ENCODE peak calls at places on chromosomes 1 and 21, in four cellular contexts. One of them, this sample, is unnamed.

GRCh38 chr1:10679521-10680220 is 116.8 kb downstream of the CASZ1 start:
- DNase-seq in astrocyte of the cerebellum: peak; percentile 27
- DNase-seq in kidney: peak; percentile 79
- DNase-seq in uterus: no peak
- DNase-seq in this sample: peak; percentile 50

GRCh38 chr1:12543747-12544146 is 74.3 kb downstream of the DHRS3 start:
- DNase-seq in kidney: no peak
- DNase-seq in astrocyte of the cerebellum: no peak
- DNase-seq in uterus: no peak
- DNase-seq in this sample: no peak

GRCh38 chr1:171595324-171595723 is 26.7 kb upstream of the MYOCOS start:
- DNase-seq in kidney: no peak
- DNase-seq in astrocyte of the cerebellum: no peak
- DNase-seq in uterus: no peak
- DNase-seq in this sample: no peak

GRCh38 chr1:157199421-157199755 is 61.2 kb upstream of the ETV3 start:
- DNase-seq in uterus: no peak
- DNase-seq in astrocyte of the cerebellum: no peak
- DNase-seq in kidney: no peak
- DNase-seq in this sample: no peak

GRCh38 chr21:42513985-42514882 is 582 bp downstream of the SLC37A1 start:
- DNase-seq in uterus: peak; percentile 36
- DNase-seq in astrocyte of the cerebellum: no peak
- DNase-seq in kidney: peak; percentile 88
- DNase-seq in this sample: peak; percentile 36

GRCh38 chr1:13730751-13731482 is 30.9 kb downstream of the PRDM2 start:
- DNase-seq in astrocyte of the cerebellum: peak; percentile 84
- DNase-seq in uterus: no peak
- DNase-seq in kidney: no peak
- DNase-seq in this sample: no peak

GRCh38 chr1:158248122-158248521 is 6.1 kb upstream of the CD1A start:
- DNase-seq in astrocyte of the cerebellum: no peak
- DNase-seq in uterus: no peak
- DNase-seq in kidney: no peak
- DNase-seq in this sample: no peak

GRCh38 chr1:37930246-37931142 is 16.4 kb downstream of the INPP5B start:
- DNase-seq in kidney: no peak
- DNase-seq in astrocyte of the cerebellum: no peak
- DNase-seq in uterus: no peak
- DNase-seq in this sample: peak; percentile 14

GRCh38 chr1:51948491-51948915 is 42.0 kb downstream of the RAB3B start:
- DNase-seq in astrocyte of the cerebellum: no peak
- DNase-seq in uterus: no peak
- DNase-seq in kidney: no peak
- DNase-seq in this sample: no peak

GRCh38 chr21:46217511-46218196 is 10.9 kb downstream of the LSS start:
- DNase-seq in astrocyte of the cerebellum: no peak
- DNase-seq in kidney: no peak
- DNase-seq in uterus: peak; percentile 11
- DNase-seq in this sample: no peak

GRCh38 chr21:46515109-46515508 is 56.4 kb downstream of the DIP2A start:
- DNase-seq in astrocyte of the cerebellum: no peak
- DNase-seq in uterus: peak; percentile 26
- DNase-seq in kidney: no peak
- DNase-seq in this sample: peak; percentile 62

DNA sequence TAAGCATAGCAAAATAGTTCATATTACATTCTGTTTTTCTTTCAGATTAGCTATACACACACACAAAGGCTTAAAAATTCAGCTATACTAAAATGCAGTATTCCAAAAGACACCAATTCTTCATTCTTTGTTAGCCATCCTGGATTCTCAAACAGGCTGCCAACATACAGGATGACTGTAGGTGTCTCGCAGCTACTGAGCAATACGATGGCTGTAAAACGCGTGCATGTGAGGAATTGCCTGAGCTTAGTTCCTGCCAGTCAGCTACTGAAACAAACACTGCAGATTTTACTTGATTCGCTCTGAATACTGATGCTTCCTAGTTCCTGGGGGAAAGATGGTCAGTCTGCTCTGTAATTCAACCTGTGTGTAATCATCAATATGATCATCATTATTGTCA is 24.7 kb upstream of the HMGN1 start:
- DNase-seq in uterus: no peak
- DNase-seq in kidney: no peak
- DNase-seq in astrocyte of the cerebellum: no peak
- DNase-seq in this sample: peak; percentile 56
- TF ChIP-seq CTCF in uterus: no peak
- TF ChIP-seq CTCF in kidney: peak; percentile 35
- TF ChIP-seq CTCF in astrocyte of the cerebellum: peak; percentile 42
- TF ChIP-seq CTCF in this sample: peak; percentile 37

DNA sequence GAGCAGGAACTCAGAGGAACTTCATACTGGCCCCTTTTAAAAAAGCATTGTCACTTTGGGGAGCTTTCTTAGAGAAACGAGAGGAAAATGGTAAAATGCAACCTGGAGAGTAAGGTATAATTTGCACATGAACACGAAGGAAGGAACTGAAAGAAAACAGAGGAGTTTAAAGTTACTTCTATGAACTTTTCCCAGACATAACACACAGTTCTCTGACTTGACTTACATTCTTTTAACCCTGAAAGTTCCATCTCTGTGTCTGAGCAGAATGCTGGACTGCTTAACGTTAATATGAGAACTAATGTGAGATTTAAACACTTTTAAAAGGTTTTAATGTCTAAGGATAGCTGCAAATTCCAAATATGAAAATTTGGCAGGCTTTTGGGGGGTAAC is 102.3 kb downstream of the NFIA start:
- DNase-seq in uterus: no peak
- DNase-seq in astrocyte of the cerebellum: no peak
- DNase-seq in kidney: no peak
- DNase-seq in this sample: no peak
- H3K4me3 ChIP-seq in uterus: peak overlapping the region; percentile 39
- H3K4me3 ChIP-seq in astrocyte of the cerebellum: no peak overlapping the region
- H3K4me3 ChIP-seq in kidney: peak overlapping the region; percentile 70
- H3K4me3 ChIP-seq in this sample: peak overlapping the region; percentile 19

GRCh38 chr1:227470688-227471087 is 92.7 kb upstream of the ZNF678 start:
- DNase-seq in kidney: no peak
- DNase-seq in uterus: no peak
- DNase-seq in astrocyte of the cerebellum: no peak
- DNase-seq in this sample: no peak

GRCh38 chr1:227469708-227470107 is 93.6 kb upstream of the ZNF678 start:
- DNase-seq in uterus: no peak
- DNase-seq in astrocyte of the cerebellum: no peak
- DNase-seq in kidney: no peak
- DNase-seq in this sample: peak; percentile 3

GRCh38 chr1:227459977-227460376 is 103.4 kb upstream of the ZNF678 start:
- DNase-seq in astrocyte of the cerebellum: no peak
- DNase-seq in uterus: no peak
- DNase-seq in kidney: peak; percentile 25
- DNase-seq in this sample: no peak

GRCh38 chr1:227466039-227466645 is 97.2 kb upstream of the ZNF678 start:
- DNase-seq in kidney: peak; percentile 27
- DNase-seq in uterus: no peak
- DNase-seq in astrocyte of the cerebellum: no peak
- DNase-seq in this sample: no peak

GRCh38 chr1:227465256-227465655 is 98.1 kb upstream of the ZNF678 start:
- DNase-seq in uterus: no peak
- DNase-seq in kidney: peak; percentile 39
- DNase-seq in astrocyte of the cerebellum: no peak
- DNase-seq in this sample: no peak
- TF ChIP-seq CTCF in uterus: no peak
- TF ChIP-seq CTCF in kidney: no peak
- TF ChIP-seq CTCF in astrocyte of the cerebellum: no peak
- TF ChIP-seq CTCF in this sample: no peak

GRCh38 chr1:58620259-58620658 is 43.2 kb upstream of the TACSTD2 start:
- DNase-seq in kidney: no peak
- DNase-seq in astrocyte of the cerebellum: no peak
- DNase-seq in uterus: no peak
- DNase-seq in this sample: no peak

GRCh38 chr1:58621375-58621774 is 44.3 kb upstream of the TACSTD2 start:
- DNase-seq in kidney: no peak
- DNase-seq in astrocyte of the cerebellum: no peak
- DNase-seq in uterus: no peak
- DNase-seq in this sample: no peak

GRCh38 chr1:58619286-58620054 is 42.4 kb upstream of the TACSTD2 start:
- DNase-seq in kidney: no peak
- DNase-seq in astrocyte of the cerebellum: no peak
- DNase-seq in uterus: no peak
- DNase-seq in this sample: no peak

GRCh38 chr1:58622571-58622970 is 45.5 kb upstream of the TACSTD2 start:
- DNase-seq in astrocyte of the cerebellum: no peak
- DNase-seq in uterus: no peak
- DNase-seq in kidney: no peak
- DNase-seq in this sample: no peak

DNA sequence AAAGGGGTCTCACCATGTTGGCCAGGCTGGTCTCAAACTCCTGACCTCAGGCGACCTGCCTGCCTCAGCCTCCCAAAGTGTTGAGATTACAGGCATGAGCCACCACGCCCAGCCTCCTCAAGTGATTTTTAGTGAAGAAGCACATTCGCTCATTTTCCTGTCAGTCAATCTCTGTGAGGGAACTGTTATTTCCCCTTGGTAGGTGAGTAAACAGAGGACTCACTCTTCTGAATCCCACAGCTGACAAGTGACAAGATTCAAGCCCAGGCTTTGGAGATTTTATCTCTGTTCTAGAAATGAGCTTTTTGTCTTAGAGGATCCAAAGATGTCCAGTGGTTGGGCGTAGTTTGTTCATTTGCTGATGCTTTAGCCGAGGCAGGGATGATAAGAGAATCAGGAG is 43.9 kb upstream of the TACSTD2 start:
- DNase-seq in astrocyte of the cerebellum: no peak
- DNase-seq in kidney: no peak
- DNase-seq in uterus: no peak
- DNase-seq in this sample: peak; percentile 5
- H3K4me3 ChIP-seq in astrocyte of the cerebellum: no peak overlapping the region
- H3K4me3 ChIP-seq in kidney: no peak overlapping the region
- H3K4me3 ChIP-seq in uterus: no peak overlapping the region
- H3K4me3 ChIP-seq in this sample: no peak overlapping the region

GRCh38 chr1:61427516-61427915 is 297.4 kb downstream of the TM2D1 start:
- DNase-seq in kidney: no peak
- DNase-seq in astrocyte of the cerebellum: no peak
- DNase-seq in uterus: no peak
- DNase-seq in this sample: no peak

GRCh38 chr1:61428146-61428545 is 296.8 kb downstream of the TM2D1 start:
- DNase-seq in kidney: no peak
- DNase-seq in astrocyte of the cerebellum: peak; percentile 78
- DNase-seq in uterus: no peak
- DNase-seq in this sample: peak; percentile 36

GRCh38 chr1:61424382-61424781 is 300.6 kb downstream of the TM2D1 start:
- DNase-seq in uterus: no peak
- DNase-seq in kidney: no peak
- DNase-seq in astrocyte of the cerebellum: no peak
- DNase-seq in this sample: no peak

GRCh38 chr1:61426884-61427283 is 298.1 kb downstream of the TM2D1 start:
- DNase-seq in kidney: no peak
- DNase-seq in astrocyte of the cerebellum: no peak
- DNase-seq in uterus: no peak
- DNase-seq in this sample: no peak

GRCh38 chr1:61426254-61426653 is 298.7 kb downstream of the TM2D1 start:
- DNase-seq in astrocyte of the cerebellum: no peak
- DNase-seq in kidney: no peak
- DNase-seq in uterus: no peak
- DNase-seq in this sample: peak; percentile 68
- TF ChIP-seq CTCF in astrocyte of the cerebellum: no peak
- TF ChIP-seq CTCF in kidney: no peak
- TF ChIP-seq CTCF in uterus: no peak
- TF ChIP-seq CTCF in this sample: no peak